ENCODE peak calls at places on chromosome 14, in ten cellular contexts. C is WTC11; V is fibroblast of lung; O is kidney glomerular epithelial cell; I is body of pancreas; F is stimulated activated CD4-positive, alpha-beta T cell treated with anti-CD3 and anti-CD28 coated beads, TNF-alpha, amount 100 ng/mL, for 1 hour; P is activated T-cell treated with anti-CD3 and anti-CD28 coated beads, Interleukin-2, amount 50 U/mL, for 72 hours; B is AG04449; Y is skeletal muscle cell; T is AG04450. G is an unnamed sample.

GRCh38 chr14:49303952-49304516 is 282.1 kb downstream of the RPS29 start:
- DNase-seq in B (no peak), Y (no peak), O (peak), C (peak), V (peak), F (no peak), I (peak), T (no peak), P (peak), G (peak)

GRCh38 chr14:92613008-92613658 is 99.6 kb downstream of the RIN3 start:
- DNase-seq in I (no peak), O (no peak), C (peak), B (no peak), P (peak), T (no peak), F (no peak), V (no peak), Y (no peak), G (peak)

GRCh38 chr14:50830044-50830931 is 674 bp downstream of the NIN start:
- DNase-seq in Y (no peak), C (peak), O (peak), P (peak), I (peak), F (no peak), V (peak), T (no peak), B (no peak), G (peak)

GRCh38 chr14:68938515-68939423 is 40.3 kb downstream of the ACTN1 start:
- DNase-seq in P (no peak), B (no peak), F (no peak), I (peak), T (no peak), V (peak), O (peak), Y (no peak), C (no peak), G (no peak)

GRCh38 chr14:65193891-65194290 is 91.6 kb upstream of the MAX start:
- DNase-seq in O (no peak), T (no peak), C (no peak), P (no peak), Y (no peak), V (no peak), B (no peak), I (no peak), F (no peak), G (no peak)

GRCh38 chr14:91281346-91281745 is 36.8 kb upstream of the GPR68 start:
- DNase-seq in F (no peak), P (no peak), C (no peak), O (no peak), I (no peak), B (no peak), T (no peak), Y (no peak), V (no peak), G (no peak)

GRCh38 chr14:91229743-91230200 is 14.7 kb downstream of the GPR68 start:
- DNase-seq in C (no peak), B (no peak), T (no peak), I (no peak), P (peak), V (no peak), Y (peak), O (no peak), F (no peak), G (no peak)

GRCh38 chr14:35347323-35348043 is 55.3 kb downstream of the PSMA6 start:
- DNase-seq in O (no peak), C (peak), I (peak), V (no peak), T (no peak), F (no peak), P (no peak), B (no peak), Y (no peak), G (no peak)

GRCh38 chr14:95469134-95469481 is 47.3 kb downstream of the SYNE3 start:
- DNase-seq in F (no peak), Y (no peak), C (no peak), V (no peak), P (no peak), T (no peak), I (no peak), O (no peak), B (no peak), G (no peak)

GRCh38 chr14:99737956-99738667 is 54.0 kb downstream of the CYP46A1 start:
- DNase-seq in B (no peak), F (no peak), I (no peak), C (no peak), O (no peak), Y (no peak), P (no peak), T (no peak), V (no peak), G (no peak)

GRCh38 chr14:50001999-50002925 is 109.4 kb downstream of the ARF6 start:
- DNase-seq in P (peak), V (no peak), O (no peak), T (no peak), C (no peak), F (no peak), I (peak), Y (no peak), B (no peak), G (no peak)

GRCh38 chr14:90464481-90464880 is 67.7 kb downstream of the CALM1 start:
- DNase-seq in B (no peak), V (no peak), F (no peak), C (no peak), P (no peak), T (no peak), Y (no peak), I (no peak), O (no peak), G (no peak)

GRCh38 chr14:92718659-92719058 is 29.8 kb downstream of the LGMN start:
- DNase-seq in B (no peak), I (no peak), V (no peak), O (no peak), P (no peak), F (no peak), C (no peak), T (no peak), Y (no peak), G (no peak)

G was measured in H9.